ENCODE peak calls at places on chromosomes 12 and 14, in six cellular contexts. F is cardiac muscle cell; N is memory B cell; C is stimulated activated CD4-positive, alpha-beta T cell treated with anti-CD3 and anti-CD28 coated beads, Interleukin-12 subunit alpha, Interleukin-12 subunit beta, amount 100 ng/mL, for 4 hours; Z is pons; U is colonic mucosa. G is an unnamed sample.

GRCh38 chr12:75587340-75588106 is 76.1 kb upstream of the KRR1 start:
- DNase-seq in F (no peak), C (no peak), Z (no peak), U (no peak), N (no peak), G (no peak)

GRCh38 chr14:99772371-99773283 is 20.6 kb upstream of the EML1 start:
- DNase-seq in U (no peak), N (no peak), Z (no peak), F (no peak), C (no peak), G (no peak)

GRCh38 chr12:114866331-114866730 is 182.4 kb upstream of the TBX3 start:
- DNase-seq in Z (no peak), N (no peak), C (no peak), F (no peak), U (no peak), G (no peak)

GRCh38 chr14:21868442-21869046 is 194.9 kb upstream of the OR4E1 start:
- DNase-seq in U (peak), F (peak), Z (peak), N (peak), C (peak), G (peak)

GRCh38 chr14:32985881-32986280 is 47.2 kb downstream of the NPAS3 start:
- DNase-seq in F (peak), N (no peak), C (no peak), U (no peak), Z (peak), G (no peak)

GRCh38 chr12:91785655-91786489 is 359.8 kb downstream of the BTG1 start:
- DNase-seq in C (no peak), N (no peak), F (no peak), U (no peak), Z (no peak), G (no peak)

GRCh38 chr14:77369280-77369679 is 7.6 kb downstream of the TMED8 start:
- DNase-seq in F (no peak), N (no peak), C (no peak), U (no peak), Z (no peak), G (no peak)

GRCh38 chr12:56257491-56258067 is 605 bp downstream of the ANKRD52 start:
- DNase-seq in N (peak), F (peak), Z (no peak), C (no peak), U (peak), G (no peak)

GRCh38 chr12:131536766-131537165 is 174.1 kb upstream of the SFSWAP start:
- DNase-seq in Z (no peak), U (no peak), F (no peak), C (no peak), N (no peak), G (no peak)

GRCh38 chr14:76957224-76957881 is 71.2 kb downstream of the IRF2BPL start:
- DNase-seq in N (no peak), F (no peak), Z (peak), U (no peak), C (no peak), G (no peak)

GRCh38 chr12:24039113-24039525 is 89.6 kb upstream of the SOX5 start:
- DNase-seq in F (peak), U (no peak), Z (no peak), C (no peak), N (no peak), G (no peak)

GRCh38 chr12:69059465-69060457 is 126.8 kb upstream of the CPM start:
- DNase-seq in N (no peak), Z (no peak), C (peak), U (no peak), F (peak), G (no peak)

GRCh38 chr14:105497671-105498429 is 6.8 kb downstream of the TEDC1 start:
- DNase-seq in N (no peak), C (no peak), U (no peak), Z (no peak), F (no peak), G (no peak)

GRCh38 chr14:59004012-59004411 is 184.5 kb upstream of the DAAM1 start:
- DNase-seq in F (peak), U (no peak), N (no peak), C (no peak), Z (no peak), G (no peak)

GRCh38 chr12:47441490-47441889 is 264.3 kb downstream of the RPAP3 start:
- DNase-seq in Z (no peak), N (no peak), U (no peak), F (no peak), C (no peak), G (no peak)